ENCODE peak calls at places on chromosomes 7 and 10, in six cellular contexts. F is tibial artery, K is astrocyte, Q is left ventricle myocardium inferior, Y is sigmoid colon, A is hepatocyte. B is an unnamed sample.

GRCh38 chr7:106064836-106065559 is 47.1 kb downstream of the SYPL1 start:
- DNase-seq in Y (peak; percentile 97), K (peak; percentile 95), A (peak; percentile 87), Q (peak; percentile 83), F (peak; percentile 97), B (peak; percentile 85)

GRCh38 chr7:2614646-2615330 is 17.0 kb upstream of the TTYH3 start:
- DNase-seq in F (no peak), Q (no peak), A (no peak), K (no peak), Y (no peak), B (no peak)

GRCh38 chr7:62361-63116 is 129.8 kb upstream of the FAM20C start:
- DNase-seq in K (no peak), A (no peak), Q (no peak), Y (peak; percentile 61), F (no peak), B (no peak)

GRCh38 chr10:12614390-12615003 is 265.1 kb downstream of the CAMK1D start:
- DNase-seq in K (no peak), A (no peak), Y (no peak), F (no peak), Q (no peak), B (no peak)

GRCh38 chr7:66839814-66840213 is 81.2 kb upstream of the TMEM248 start:
- DNase-seq in K (no peak), A (no peak), F (no peak), Q (no peak), Y (peak; percentile 51), B (no peak)

GRCh38 chr7:104096683-104097082 is 107.2 kb upstream of the RELN start:
- DNase-seq in A (peak; percentile 30), F (no peak), K (no peak), Q (no peak), Y (no peak), B (no peak)

GRCh38 chr10:95134490-95134889 is 59.5 kb upstream of the ACSM6 start:
- DNase-seq in Q (no peak), A (no peak), Y (no peak), K (no peak), F (no peak), B (no peak)

GRCh38 chr10:29106287-29106686 is 182.6 kb upstream of the LYZL1 start:
- DNase-seq in F (no peak), K (no peak), A (no peak), Y (no peak), Q (no peak), B (no peak)

GRCh38 chr7:29811597-29811996 is 5.3 kb downstream of the WIPF3 start:
- DNase-seq in A (peak; percentile 35), F (no peak), Y (no peak), Q (no peak), K (no peak), B (no peak)

GRCh38 chr10:53091574-53091973 is 319.0 kb upstream of the MBL2 start:
- DNase-seq in Q (no peak), Y (no peak), A (no peak), K (no peak), F (no peak), B (no peak)

GRCh38 chr7:142854505-142855400 is at the start of gene EPHB6:
- DNase-seq in Q (peak; percentile 86), Y (peak; percentile 91), K (peak; percentile 45), F (peak; percentile 91), A (peak; percentile 84), B (peak; percentile 86)

GRCh38 chr10:125146791-125147604 is 13.4 kb downstream of the CTBP2 start:
- DNase-seq in F (peak; percentile 87), A (no peak), K (peak; percentile 91), Q (no peak), Y (no peak), B (no peak)

GRCh38 chr7:157439761-157440160 is 103.0 kb downstream of the DNAJB6 start:
- DNase-seq in Y (peak; percentile 33), K (no peak), A (no peak), F (no peak), Q (no peak), B (no peak)

GRCh38 chr7:112421666-112422486 is 28.4 kb upstream of the IFRD1 start:
- DNase-seq in F (no peak), K (no peak), Y (no peak), A (no peak), Q (no peak), B (no peak)

DNA sequence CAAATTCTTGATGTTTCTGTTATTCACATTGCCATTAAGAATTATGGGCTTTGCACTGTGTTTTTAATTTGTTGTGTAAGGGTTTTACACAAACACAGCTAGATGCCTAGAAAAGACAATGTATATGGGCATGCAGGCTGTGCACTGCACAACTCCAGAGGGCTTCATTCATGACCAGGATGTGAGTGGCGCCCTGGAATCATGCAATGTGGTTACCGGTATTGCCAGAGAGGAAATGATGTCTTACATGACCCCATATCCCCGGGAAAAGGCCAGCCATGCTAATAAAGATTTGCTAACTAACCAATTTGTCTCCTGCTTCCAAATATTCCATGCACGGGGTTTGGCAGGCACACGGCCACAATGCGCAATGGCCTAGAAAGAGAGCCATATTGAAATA is 16.9 kb downstream of the KCNMA1 start:
- DNase-seq in Q (no peak), Y (no peak), K (no peak), F (no peak), A (no peak), B (no peak)
- TF ChIP-seq CTCF in Q (no peak), Y (no peak), K (no peak), F (no peak), A (no peak), B (no peak)

GRCh38 chr7:94142281-94142680 is 138.1 kb upstream of the BET1 start:
- DNase-seq in K (no peak), Y (no peak), Q (no peak), A (no peak), F (no peak), B (no peak)
- H3K4me1 ChIP-seq in K (peaks cover 11% of the 10 kb centered on the region), Y (no peaks in the 10 kb centered on the region), Q (peaks cover 10% of the 10 kb centered on the region), A (no peaks in the 10 kb centered on the region), F (no peaks in the 10 kb centered on the region), B (no peaks in the 10 kb centered on the region)

GRCh38 chr7:129786179-129786514 is 166.6 kb downstream of the UBE2H start:
- DNase-seq in Y (no peak), Q (no peak), K (no peak), F (no peak), A (no peak), B (no peak)

GRCh38 chr7:129785457-129786178 is 167.1 kb downstream of the UBE2H start:
- DNase-seq in F (no peak), Q (no peak), K (no peak), Y (no peak), A (no peak), B (no peak)

GRCh38 chr7:129784783-129785456 is 167.8 kb downstream of the UBE2H start:
- DNase-seq in Q (peak; percentile 25), K (no peak), Y (no peak), A (no peak), F (no peak), B (no peak)

GRCh38 chr7:129788993-129789392 is 163.8 kb downstream of the UBE2H start:
- DNase-seq in Y (no peak), F (no peak), Q (no peak), K (no peak), A (no peak), B (no peak)

GRCh38 chr7:129786825-129787563 is 165.8 kb downstream of the UBE2H start:
- DNase-seq in K (no peak), F (no peak), Y (no peak), Q (no peak), A (no peak), B (no peak)
- H3K4me3 ChIP-seq in K (no peak overlapping the region), F (no peak overlapping the region), Y (no peak overlapping the region), Q (no peak overlapping the region), A (no peak overlapping the region), B (no peak overlapping the region)

DNA sequence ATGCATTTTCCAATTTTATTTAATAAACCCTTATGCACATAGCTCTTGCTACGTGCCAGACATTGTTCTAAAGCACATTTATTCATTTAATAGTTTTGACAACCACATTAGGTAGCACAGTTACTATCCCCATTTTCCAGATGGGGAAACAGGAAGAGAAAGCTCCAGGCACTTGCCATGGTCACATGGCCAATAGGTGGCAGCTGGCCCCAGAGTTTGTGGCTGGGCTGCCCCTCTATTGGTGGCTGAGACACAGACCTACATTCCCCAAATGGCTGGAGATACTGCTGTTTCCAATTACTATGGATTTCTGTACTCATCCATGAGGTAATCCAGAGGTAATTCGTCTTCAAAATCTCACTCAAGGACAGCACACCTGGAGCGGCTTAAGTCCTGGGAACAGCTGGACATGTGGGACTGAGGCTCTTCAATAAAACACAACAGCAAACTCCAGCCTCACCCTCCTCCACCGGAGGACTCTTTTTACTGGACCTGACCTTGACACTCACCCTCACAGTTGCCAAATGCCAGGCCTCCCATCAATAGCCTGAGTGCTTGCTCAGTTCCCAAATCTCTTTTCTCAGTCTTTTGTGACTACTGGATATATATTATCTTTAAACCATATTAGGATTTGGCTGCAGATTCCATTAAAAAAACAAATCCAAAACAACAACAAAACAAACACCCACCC is 106.1 kb downstream of the CLEC2L start:
- DNase-seq in K (no peak), A (no peak), Q (no peak), Y (no peak), F (no peak), B (no peak)
- TF ChIP-seq CTCF in K (no peak), A (no peak), Q (no peak), Y (no peak), F (no peak), B (no peak)

GRCh38 chr10:79318369-79318768 is 28.9 kb upstream of the PPIF start:
- DNase-seq in K (no peak), F (no peak), A (no peak), Y (no peak), Q (no peak), B (no peak)
- H3K4me1 ChIP-seq in K (peaks cover 47% of the 10 kb centered on the region), F (peaks cover 3% of the 10 kb centered on the region), A (no peaks in the 10 kb centered on the region), Y (no peaks in the 10 kb centered on the region), Q (peaks cover 24% of the 10 kb centered on the region), B (no peaks in the 10 kb centered on the region)

DNA sequence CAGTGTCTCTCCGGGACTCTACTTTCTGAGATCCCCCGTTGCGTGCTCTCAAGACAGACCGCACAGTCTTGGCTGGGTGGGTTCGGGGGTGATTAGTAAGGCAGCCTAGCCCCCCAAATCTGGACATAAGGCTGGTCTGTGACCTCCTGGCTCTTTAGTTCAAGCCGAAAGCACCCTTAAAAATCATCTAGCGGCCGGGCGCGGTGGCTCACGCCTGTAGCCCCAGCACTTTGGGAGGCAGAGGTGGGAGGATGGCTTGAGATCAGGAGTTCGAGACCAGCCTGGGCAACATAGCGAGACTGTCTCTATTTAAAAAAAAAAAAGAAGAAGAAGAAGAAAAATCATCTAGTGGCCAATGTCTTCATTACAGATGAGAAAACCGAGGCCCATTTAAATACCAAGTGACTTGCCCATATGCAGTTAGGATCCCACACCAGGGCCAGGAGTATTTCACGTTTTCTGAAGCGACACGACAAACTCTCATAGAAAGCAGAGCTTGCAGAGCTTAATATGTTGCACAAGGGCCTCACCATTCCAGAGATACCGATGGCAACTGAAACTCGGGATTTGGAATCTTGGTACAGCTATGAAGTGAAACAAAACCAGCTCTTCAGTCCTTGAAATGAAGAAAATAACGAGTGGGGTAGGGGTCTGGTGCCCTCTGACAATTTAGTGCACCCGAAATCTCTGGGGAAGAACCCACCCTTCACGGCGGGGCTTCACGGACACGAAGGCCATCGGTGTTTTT is 696 bp upstream of the HILPDA start:
- DNase-seq in K (peak; percentile 47), A (peak; percentile 41), F (no peak), Y (no peak), Q (no peak), B (no peak)
- H3K4me3 ChIP-seq in K (peak overlapping the region; percentile 88), A (peak overlapping the region; percentile 88), F (peak overlapping the region; percentile 85), Y (peak overlapping the region; percentile 91), Q (peak overlapping the region; percentile 88), B (peak overlapping the region; percentile 63)

GRCh38 chr7:95357623-95358022 is 33.3 kb upstream of the PON1 start:
- DNase-seq in F (no peak), Q (no peak), K (no peak), A (no peak), Y (no peak), B (no peak)
- TF ChIP-seq CTCF in F (no peak), Q (peak; percentile 20), K (no peak), A (no peak), Y (no peak), B (no peak)